ENCODE peak calls at places on chromosome 16, in six cellular contexts. Z is stimulated activated CD4-positive, alpha-beta T cell treated with anti-CD3 and anti-CD28 coated beads, Interleukin-1b, Interleukin-23, amount 100 ng/mL, for 1 hour; B is NT2/D1; U is HuH-7; W is CD4-positive, alpha-beta T cell; L is progenitor cell of endocrine pancreas. I is an unnamed sample.

GRCh38 chr16:29900888-29901606 is 759 bp downstream of the ASPHD1 start:
- DNase-seq in Z (no peak), B (no peak), U (no peak), W (no peak), L (no peak), I (no peak)

GRCh38 chr16:84532299-84532724 is 27.9 kb upstream of the MEAK7 start:
- DNase-seq in Z (no peak), B (peak; percentile 86), U (no peak), W (no peak), L (no peak), I (no peak)

GRCh38 chr16:27721548-27722265 is 171.8 kb downstream of the KATNIP start:
- DNase-seq in Z (no peak), B (no peak), U (peak; percentile 39), W (no peak), L (no peak), I (no peak)

GRCh38 chr16:29806096-29806579 is at the start of gene MAZ:
- DNase-seq in Z (no peak), B (no peak), U (peak; percentile 84), W (peak; percentile 80), L (no peak), I (no peak)

GRCh38 chr16:75107505-75107904 is 9.1 kb downstream of the LDHD start:
- DNase-seq in Z (no peak), B (no peak), U (no peak), W (no peak), L (no peak), I (no peak)

GRCh38 chr16:66881014-66881417 is 701 bp downstream of the PDP2 start:
- DNase-seq in Z (no peak), B (no peak), U (no peak), W (no peak), L (no peak), I (no peak)

GRCh38 chr16:21989141-21989540 is 11.8 kb downstream of the PDZD9 start:
- DNase-seq in Z (no peak), B (no peak), U (no peak), W (no peak), L (no peak), I (no peak)

GRCh38 chr16:7703661-7704060 is 371.0 kb downstream of the RBFOX1 start:
- DNase-seq in Z (no peak), B (no peak), U (no peak), W (no peak), L (no peak), I (no peak)

GRCh38 chr16:53952215-53953208 is 248.6 kb downstream of the FTO start:
- DNase-seq in Z (no peak), B (no peak), U (no peak), W (no peak), L (no peak), I (no peak)